ENCODE peak calls at places on chromosomes 4 and X, in four cellular contexts. One of them, this sample, is unnamed.

GRCh38 chrX:100449696-100450606 is 39.9 kb upstream of the PCDH19 start:
- DNase-seq in pons: no peak
- DNase-seq in right cardiac atrium: peak; percentile 57
- DNase-seq in HS-27A: no peak
- DNase-seq in this sample: peak; percentile 36

GRCh38 chr4:1411436-1412375 is 5.5 kb upstream of the NKX1-1 start:
- DNase-seq in pons: no peak
- DNase-seq in right cardiac atrium: no peak
- DNase-seq in HS-27A: no peak
- DNase-seq in this sample: peak; percentile 19

GRCh38 chr4:138650917-138651564 is 364.5 kb upstream of the NOCT start:
- DNase-seq in pons: no peak
- DNase-seq in right cardiac atrium: no peak
- DNase-seq in HS-27A: peak; percentile 97
- DNase-seq in this sample: no peak

GRCh38 chrX:123626962-123627361 is 105.9 kb downstream of the THOC2 start:
- DNase-seq in pons: no peak
- DNase-seq in right cardiac atrium: no peak
- DNase-seq in HS-27A: peak; percentile 39
- DNase-seq in this sample: no peak

GRCh38 chrX:119399772-119400101 is 601 bp downstream of the SLC25A43 start:
- DNase-seq in pons: no peak
- DNase-seq in right cardiac atrium: no peak
- DNase-seq in HS-27A: no peak
- DNase-seq in this sample: no peak

GRCh38 chrX:129648514-129649267 is 6.1 kb downstream of the APLN start:
- DNase-seq in pons: no peak
- DNase-seq in right cardiac atrium: no peak
- DNase-seq in HS-27A: no peak
- DNase-seq in this sample: no peak

GRCh38 chr4:1269209-1269608 is 20.3 kb upstream of the CTBP1 start:
- DNase-seq in pons: no peak
- DNase-seq in right cardiac atrium: no peak
- DNase-seq in HS-27A: no peak
- DNase-seq in this sample: no peak

GRCh38 chr4:170675568-170676262 is 586.0 kb upstream of the AADAT start:
- DNase-seq in pons: no peak
- DNase-seq in right cardiac atrium: no peak
- DNase-seq in HS-27A: no peak
- DNase-seq in this sample: no peak

GRCh38 chr4:6772223-6772928 is 10.2 kb upstream of the KIAA0232 start:
- DNase-seq in pons: no peak
- DNase-seq in right cardiac atrium: no peak
- DNase-seq in HS-27A: no peak
- DNase-seq in this sample: no peak

GRCh38 chr4:139555073-139555704 is 830 bp downstream of the SETD7 start:
- DNase-seq in pons: peak; percentile 89
- DNase-seq in right cardiac atrium: peak; percentile 95
- DNase-seq in HS-27A: peak; percentile 86
- DNase-seq in this sample: peak; percentile 93

GRCh38 chrX:7801706-7802105 is 41.3 kb upstream of the VCX start:
- DNase-seq in pons: no peak
- DNase-seq in right cardiac atrium: no peak
- DNase-seq in HS-27A: no peak
- DNase-seq in this sample: no peak

GRCh38 chr4:22668301-22668700 is 24.4 kb upstream of the GBA3 start:
- DNase-seq in pons: no peak
- DNase-seq in right cardiac atrium: no peak
- DNase-seq in HS-27A: no peak
- DNase-seq in this sample: no peak

GRCh38 chr4:1216869-1217294 is 32.0 kb downstream of the CTBP1 start:
- DNase-seq in pons: peak; percentile 29
- DNase-seq in right cardiac atrium: peak; percentile 83
- DNase-seq in HS-27A: no peak
- DNase-seq in this sample: peak; percentile 72